ENCODE peak calls at places on chromosome 5, in five cellular contexts. U is cardiac muscle cell, L is endothelial cell, Q is coronary artery, R is GM13976. Y is an unnamed sample.

GRCh38 chr5:168793844-168794837 is 215.0 kb upstream of the PANK3 start:
- DNase-seq in U (no peak), L (no peak), Q (no peak), R (no peak), Y (no peak)

GRCh38 chr5:107401470-107402085 is 269.2 kb downstream of the EFNA5 start:
- DNase-seq in U (no peak), L (no peak), Q (no peak), R (no peak), Y (no peak)

GRCh38 chr5:137800700-137801411 is 46.7 kb upstream of the HNRNPA0 start:
- DNase-seq in U (peak), L (no peak), Q (no peak), R (no peak), Y (no peak)

GRCh38 chr5:132483661-132484385 is 6.8 kb downstream of the IRF1 start:
- DNase-seq in U (no peak), L (no peak), Q (peak), R (no peak), Y (no peak)

GRCh38 chr5:160353379-160353778 is 17.0 kb downstream of the C1QTNF2 start:
- DNase-seq in U (no peak), L (no peak), Q (peak), R (no peak), Y (no peak)

GRCh38 chr5:88952344-88952743 is 69.4 kb upstream of the MEF2C start:
- DNase-seq in U (peak), L (no peak), Q (no peak), R (no peak), Y (no peak)

GRCh38 chr5:10655686-10656075 is 91.8 kb downstream of the ANKRD33B start:
- DNase-seq in U (no peak), L (no peak), Q (no peak), R (no peak), Y (no peak)

GRCh38 chr5:150500328-150500841 is 7.5 kb upstream of the NDST1 start:
- DNase-seq in U (no peak), L (no peak), Q (no peak), R (no peak), Y (no peak)

GRCh38 chr5:21783079-21783478 is 1070.1 kb downstream of the CDH12 start:
- DNase-seq in U (no peak), L (no peak), Q (no peak), R (no peak), Y (no peak)

GRCh38 chr5:98513378-98513777 is 260.1 kb upstream of the RGMB start:
- DNase-seq in U (no peak), L (no peak), Q (no peak), R (no peak), Y (no peak)

GRCh38 chr5:10689391-10690081 is 71.5 kb downstream of the DAP start:
- DNase-seq in U (peak), L (peak), Q (no peak), R (peak), Y (peak)

GRCh38 chr5:134451618-134452505 is 40.2 kb upstream of the CDKN2AIPNL start:
- DNase-seq in U (no peak), L (no peak), Q (no peak), R (no peak), Y (no peak)

GRCh38 chr5:159050408-159051091 is 49.2 kb downstream of the EBF1 start:
- DNase-seq in U (no peak), L (peak), Q (no peak), R (peak), Y (peak)

GRCh38 chr5:177163500-177163899 is 29.9 kb downstream of the NSD1 start:
- DNase-seq in U (no peak), L (no peak), Q (no peak), R (no peak), Y (no peak)

GRCh38 chr5:113250341-113250953 is 184.3 kb downstream of the TSSK1B start:
- DNase-seq in U (peak), L (no peak), Q (no peak), R (no peak), Y (no peak)

GRCh38 chr5:52690236-52690685 is 97.5 kb upstream of the ITGA1 start:
- DNase-seq in U (no peak), L (no peak), Q (no peak), R (no peak), Y (no peak)

GRCh38 chr5:153827407-153827806 is 211.3 kb downstream of the FAM114A2 start:
- DNase-seq in U (no peak), L (no peak), Q (no peak), R (no peak), Y (no peak)

GRCh38 chr5:39270172-39270848 is 50.9 kb upstream of the FYB1 start:
- DNase-seq in U (no peak), L (no peak), Q (no peak), R (peak), Y (peak)

GRCh38 chr5:36928947-36929346 is 52.4 kb downstream of the NIPBL start:
- DNase-seq in U (no peak), L (no peak), Q (no peak), R (no peak), Y (no peak)

GRCh38 chr5:111143910-111144309 is 51.8 kb downstream of the WDR36 start:
- DNase-seq in U (no peak), L (no peak), Q (no peak), R (no peak), Y (no peak)

GRCh38 chr5:145295236-145295635 is 539.9 kb downstream of the PRELID2 start:
- DNase-seq in U (no peak), L (no peak), Q (no peak), R (no peak), Y (no peak)

GRCh38 chr5:69404659-69405330 is 10.1 kb upstream of the MARVELD2 start:
- DNase-seq in U (no peak), L (no peak), Q (no peak), R (no peak), Y (no peak)

GRCh38 chr5:163467682-163468081 is 7.2 kb downstream of the HMMR start:
- DNase-seq in U (no peak), L (no peak), Q (no peak), R (no peak), Y (no peak)

GRCh38 chr5:125446986-125447385 is 700.5 kb upstream of the ZNF608 start:
- DNase-seq in U (no peak), L (no peak), Q (no peak), R (no peak), Y (no peak)

DNA sequence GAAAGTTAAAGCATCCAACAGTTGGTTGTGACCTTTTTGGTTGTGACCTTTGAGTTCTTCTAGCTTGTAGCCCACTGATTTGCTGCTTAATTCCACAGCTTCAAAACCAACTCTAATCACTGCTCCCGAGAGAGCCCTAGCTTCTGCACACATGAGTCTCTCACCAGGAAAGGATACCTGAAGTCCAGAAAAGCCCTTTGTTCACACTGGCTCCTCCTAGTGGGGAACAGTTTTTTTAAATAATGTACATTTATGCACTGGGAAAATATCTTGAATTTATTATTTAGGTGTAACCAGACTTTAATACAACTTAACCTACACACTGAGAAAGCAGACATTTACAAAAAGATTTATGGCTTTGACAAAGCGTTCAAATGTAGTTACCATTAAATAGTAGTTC is 120.2 kb upstream of the CCDC152 start:
- DNase-seq in U (no peak), L (no peak), Q (no peak), R (peak), Y (no peak)
- TF ChIP-seq CTCF in U (peak), L (peak), Q (no peak), R (no peak), Y (peak)

GRCh38 chr5:122076669-122077450 is 1.2 kb downstream of the LOX start:
- DNase-seq in U (peak), L (peak), Q (peak), R (peak), Y (peak)

GRCh38 chr5:122078116-122078865 is at the start of gene LOX:
- DNase-seq in U (peak), L (peak), Q (peak), R (peak), Y (peak)

GRCh38 chr5:122073864-122074263 is 4.2 kb downstream of the LOX start:
- DNase-seq in U (no peak), L (no peak), Q (no peak), R (no peak), Y (no peak)

GRCh38 chr5:122077451-122078115 is 476 bp downstream of the LOX start:
- DNase-seq in U (peak), L (peak), Q (peak), R (peak), Y (peak)

GRCh38 chr5:122076023-122076422 is 2.0 kb downstream of the LOX start:
- DNase-seq in U (no peak), L (no peak), Q (no peak), R (no peak), Y (peak)
- TF ChIP-seq CTCF in U (peak), L (no peak), Q (no peak), R (no peak), Y (no peak)

GRCh38 chr5:17838506-17838905 is 204.2 kb downstream of the TAF11L14 start:
- DNase-seq in U (no peak), L (no peak), Q (no peak), R (no peak), Y (no peak)
- TF ChIP-seq CTCF in U (no peak), L (no peak), Q (no peak), R (no peak), Y (no peak)

GRCh38 chr5:4862500-4862899 is 277.6 kb upstream of the ADAMTS16 start:
- DNase-seq in U (peak), L (no peak), Q (no peak), R (no peak), Y (peak)
- TF ChIP-seq CTCF in U (peak), L (peak), Q (no peak), R (peak), Y (peak)

GRCh38 chr5:5063533-5063953 is 76.6 kb upstream of the ADAMTS16 start:
- DNase-seq in U (no peak), L (no peak), Q (no peak), R (no peak), Y (no peak)
- TF ChIP-seq CTCF in U (no peak), L (no peak), Q (no peak), R (peak), Y (peak)

DNA sequence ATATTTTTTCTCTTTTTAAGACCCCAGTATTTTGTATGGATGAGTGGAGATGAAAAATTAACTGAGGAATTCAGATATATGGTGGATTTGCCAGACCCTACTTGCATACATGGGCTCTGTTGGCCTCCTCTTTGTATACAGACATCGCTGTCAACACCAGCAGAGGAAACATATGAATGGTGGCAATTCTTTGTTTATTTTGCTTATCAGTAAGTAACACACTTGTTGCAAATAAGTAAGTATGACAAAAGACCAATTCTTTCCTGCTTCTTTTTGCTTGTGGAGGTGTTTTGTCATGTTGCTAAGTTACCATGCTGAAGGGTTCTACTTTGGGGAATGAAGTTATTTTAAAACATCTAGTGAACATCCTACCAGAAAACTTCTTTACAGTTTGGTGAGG is 298.2 kb downstream of the KIF4B start:
- DNase-seq in U (no peak), L (peak), Q (no peak), R (no peak), Y (no peak)
- TF ChIP-seq CTCF in U (no peak), L (no peak), Q (no peak), R (no peak), Y (no peak)

GRCh38 chr5:146659961-146660360 is 144.0 kb upstream of the GPR151 start:
- DNase-seq in U (no peak), L (no peak), Q (no peak), R (no peak), Y (no peak)

GRCh38 chr5:146656638-146657037 is 140.6 kb upstream of the GPR151 start:
- DNase-seq in U (no peak), L (no peak), Q (no peak), R (no peak), Y (no peak)

GRCh38 chr5:146660381-146660960 is 144.5 kb upstream of the GPR151 start:
- DNase-seq in U (no peak), L (no peak), Q (no peak), R (no peak), Y (no peak)

GRCh38 chr5:146667633-146668032 is 151.6 kb upstream of the GPR151 start:
- DNase-seq in U (no peak), L (no peak), Q (no peak), R (no peak), Y (no peak)

DNA sequence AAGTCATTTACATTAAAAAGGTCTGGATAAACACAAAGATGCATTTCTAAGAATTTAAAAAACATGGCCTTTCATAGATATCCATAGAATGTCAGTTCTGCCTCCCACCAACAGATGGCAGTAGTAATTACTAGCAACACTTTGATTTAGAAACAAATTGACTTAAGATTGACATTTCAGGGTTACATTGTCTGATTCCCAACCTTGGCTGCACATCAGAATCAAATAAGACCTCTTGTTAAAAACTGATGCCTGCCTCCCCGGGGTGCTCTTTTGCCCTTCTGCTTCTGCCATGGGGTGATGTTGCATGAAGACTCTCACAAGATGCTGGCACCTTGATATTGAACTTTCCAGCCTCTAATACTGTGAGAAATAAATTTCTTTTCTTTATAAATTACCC is 146.2 kb upstream of the GPR151 start:
- DNase-seq in U (no peak), L (no peak), Q (no peak), R (no peak), Y (peak)
- TF ChIP-seq CTCF in U (peak), L (peak), Q (peak), R (peak), Y (peak)

DNA sequence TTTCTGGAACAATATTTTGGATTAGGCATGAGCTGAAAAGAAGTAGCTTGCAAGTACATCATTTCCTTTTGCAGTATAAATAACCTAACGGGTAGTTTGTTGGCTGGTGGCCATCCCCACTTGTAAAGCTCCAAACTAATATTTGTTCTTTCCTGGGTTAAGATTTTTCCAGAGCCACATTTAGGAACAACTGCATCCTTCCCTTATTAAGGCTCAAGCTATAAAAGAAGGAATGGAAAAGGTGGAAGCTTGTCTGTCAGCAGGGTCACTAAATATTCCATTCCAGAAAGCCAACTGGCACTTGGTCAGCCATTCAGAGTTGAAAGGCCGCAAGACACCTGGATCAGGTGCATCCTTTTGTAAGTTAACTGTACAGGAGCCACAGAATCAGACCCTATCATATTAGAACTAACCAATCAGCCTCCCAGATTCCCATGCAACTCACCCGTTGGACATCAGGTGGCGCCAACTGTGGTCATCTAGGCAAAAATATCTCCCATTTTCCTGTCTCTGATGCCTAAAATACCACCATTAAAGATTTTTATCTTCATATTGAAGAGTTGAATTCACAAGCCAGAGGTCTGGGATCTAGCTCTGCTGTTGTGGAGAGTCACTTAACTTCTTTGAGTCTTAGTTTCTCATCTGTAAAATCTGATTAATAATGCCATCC is 82.9 kb downstream of the PTCD2 start:
- DNase-seq in U (no peak), L (no peak), Q (no peak), R (no peak), Y (no peak)
- TF ChIP-seq CTCF in U (peak), L (peak), Q (no peak), R (no peak), Y (peak)

GRCh38 chr5:131355972-131356528 is 92.2 kb downstream of the CDC42SE2 start:
- DNase-seq in U (no peak), L (no peak), Q (no peak), R (no peak), Y (no peak)
- TF ChIP-seq CTCF in U (no peak), L (no peak), Q (no peak), R (no peak), Y (no peak)

GRCh38 chr5:115815693-115816225 is 700 bp downstream of the CDO1 start:
- DNase-seq in U (peak), L (peak), Q (no peak), R (peak), Y (no peak)
- TF ChIP-seq CTCF in U (no peak), L (no peak), Q (no peak), R (no peak), Y (no peak)

Y was measured in GM13977.